ENCODE peak calls at places on chromosome 20, in nine cellular contexts. One of them, this sample, is unnamed.

GRCh38 chr20:20034486-20034885 is 17.3 kb downstream of the NAA20 start:
- DNase-seq in PC-3: no peak
- DNase-seq in brain microvascular endothelial cell: no peak
- DNase-seq in fibroblast of lung: no peak
- DNase-seq in hepatocyte: no peak
- DNase-seq in aorta: no peak
- DNase-seq in colonic mucosa: no peak
- DNase-seq in cardiac muscle cell: no peak
- DNase-seq in astrocyte: no peak
- DNase-seq in this sample: no peak

GRCh38 chr20:7772376-7772775 is 167.9 kb downstream of the HAO1 start:
- DNase-seq in brain microvascular endothelial cell: peak
- DNase-seq in PC-3: no peak
- DNase-seq in fibroblast of lung: peak
- DNase-seq in astrocyte: peak
- DNase-seq in aorta: no peak
- DNase-seq in colonic mucosa: no peak
- DNase-seq in hepatocyte: no peak
- DNase-seq in cardiac muscle cell: peak
- DNase-seq in this sample: peak

GRCh38 chr20:33983371-33983770 is 10.3 kb upstream of the RALY start:
- DNase-seq in PC-3: no peak
- DNase-seq in aorta: no peak
- DNase-seq in colonic mucosa: no peak
- DNase-seq in hepatocyte: no peak
- DNase-seq in brain microvascular endothelial cell: no peak
- DNase-seq in astrocyte: no peak
- DNase-seq in cardiac muscle cell: peak
- DNase-seq in fibroblast of lung: no peak
- DNase-seq in this sample: no peak

GRCh38 chr20:32355417-32355841 is 2.7 kb upstream of the ASXL1 start:
- DNase-seq in aorta: no peak
- DNase-seq in astrocyte: no peak
- DNase-seq in fibroblast of lung: no peak
- DNase-seq in PC-3: no peak
- DNase-seq in brain microvascular endothelial cell: no peak
- DNase-seq in colonic mucosa: no peak
- DNase-seq in cardiac muscle cell: no peak
- DNase-seq in hepatocyte: no peak
- DNase-seq in this sample: no peak

GRCh38 chr20:52305843-52306242 is 114.3 kb upstream of the ZFP64 start:
- DNase-seq in cardiac muscle cell: no peak
- DNase-seq in colonic mucosa: no peak
- DNase-seq in astrocyte: no peak
- DNase-seq in brain microvascular endothelial cell: no peak
- DNase-seq in hepatocyte: no peak
- DNase-seq in fibroblast of lung: no peak
- DNase-seq in aorta: no peak
- DNase-seq in PC-3: no peak
- DNase-seq in this sample: no peak

GRCh38 chr20:2385026-2385425 is 4.3 kb downstream of the TGM6 start:
- DNase-seq in hepatocyte: no peak
- DNase-seq in cardiac muscle cell: no peak
- DNase-seq in colonic mucosa: no peak
- DNase-seq in aorta: no peak
- DNase-seq in PC-3: no peak
- DNase-seq in brain microvascular endothelial cell: no peak
- DNase-seq in astrocyte: peak
- DNase-seq in fibroblast of lung: no peak
- DNase-seq in this sample: no peak

GRCh38 chr20:44247676-44248419 is 740 bp downstream of the GDAP1L1 start:
- DNase-seq in fibroblast of lung: peak
- DNase-seq in colonic mucosa: no peak
- DNase-seq in aorta: no peak
- DNase-seq in cardiac muscle cell: peak
- DNase-seq in brain microvascular endothelial cell: peak
- DNase-seq in astrocyte: peak
- DNase-seq in hepatocyte: peak
- DNase-seq in PC-3: no peak
- DNase-seq in this sample: peak

GRCh38 chr20:13644010-13644409 is 5.3 kb upstream of the TASP1 start:
- DNase-seq in hepatocyte: no peak
- DNase-seq in aorta: no peak
- DNase-seq in fibroblast of lung: peak
- DNase-seq in PC-3: no peak
- DNase-seq in colonic mucosa: no peak
- DNase-seq in astrocyte: peak
- DNase-seq in brain microvascular endothelial cell: no peak
- DNase-seq in cardiac muscle cell: peak
- DNase-seq in this sample: no peak

GRCh38 chr20:41175201-41175651 is 37.9 kb downstream of the PLCG1 start:
- DNase-seq in brain microvascular endothelial cell: no peak
- DNase-seq in fibroblast of lung: no peak
- DNase-seq in PC-3: no peak
- DNase-seq in astrocyte: no peak
- DNase-seq in colonic mucosa: no peak
- DNase-seq in hepatocyte: no peak
- DNase-seq in aorta: no peak
- DNase-seq in cardiac muscle cell: no peak
- DNase-seq in this sample: no peak

GRCh38 chr20:61295726-61296628 is 43.9 kb downstream of the CDH4 start:
- DNase-seq in astrocyte: no peak
- DNase-seq in colonic mucosa: no peak
- DNase-seq in brain microvascular endothelial cell: no peak
- DNase-seq in aorta: no peak
- DNase-seq in PC-3: no peak
- DNase-seq in cardiac muscle cell: no peak
- DNase-seq in hepatocyte: no peak
- DNase-seq in fibroblast of lung: no peak
- DNase-seq in this sample: peak

GRCh38 chr20:62143976-62144825 is 632 bp downstream of the SS18L1 start:
- DNase-seq in hepatocyte: peak
- DNase-seq in cardiac muscle cell: peak
- DNase-seq in PC-3: peak
- DNase-seq in fibroblast of lung: peak
- DNase-seq in astrocyte: peak
- DNase-seq in colonic mucosa: peak
- DNase-seq in aorta: peak
- DNase-seq in brain microvascular endothelial cell: no peak
- DNase-seq in this sample: peak

GRCh38 chr20:34824861-34825529 is 456 bp downstream of the NCOA6 start:
- DNase-seq in aorta: peak
- DNase-seq in hepatocyte: peak
- DNase-seq in brain microvascular endothelial cell: peak
- DNase-seq in astrocyte: peak
- DNase-seq in fibroblast of lung: peak
- DNase-seq in PC-3: peak
- DNase-seq in cardiac muscle cell: peak
- DNase-seq in colonic mucosa: peak
- DNase-seq in this sample: peak

GRCh38 chr20:14582855-14583254 is 245.4 kb upstream of the FLRT3 start:
- DNase-seq in aorta: no peak
- DNase-seq in fibroblast of lung: no peak
- DNase-seq in hepatocyte: no peak
- DNase-seq in brain microvascular endothelial cell: no peak
- DNase-seq in colonic mucosa: no peak
- DNase-seq in astrocyte: no peak
- DNase-seq in cardiac muscle cell: no peak
- DNase-seq in PC-3: peak
- DNase-seq in this sample: no peak

GRCh38 chr20:51446656-51447055 is 95.9 kb downstream of the NFATC2 start:
- DNase-seq in astrocyte: peak
- DNase-seq in cardiac muscle cell: peak
- DNase-seq in brain microvascular endothelial cell: peak
- DNase-seq in colonic mucosa: peak
- DNase-seq in PC-3: peak
- DNase-seq in hepatocyte: peak
- DNase-seq in fibroblast of lung: peak
- DNase-seq in aorta: no peak
- DNase-seq in this sample: peak

GRCh38 chr20:10217517-10218410 is 866 bp upstream of the SNAP25 start:
- DNase-seq in fibroblast of lung: peak
- DNase-seq in colonic mucosa: no peak
- DNase-seq in aorta: peak
- DNase-seq in hepatocyte: peak
- DNase-seq in cardiac muscle cell: peak
- DNase-seq in brain microvascular endothelial cell: peak
- DNase-seq in PC-3: no peak
- DNase-seq in astrocyte: peak
- DNase-seq in this sample: no peak
- H3K4me3 ChIP-seq in fibroblast of lung: peak
- H3K4me3 ChIP-seq in colonic mucosa: no peak
- H3K4me3 ChIP-seq in aorta: no peak
- H3K4me3 ChIP-seq in hepatocyte: peak
- H3K4me3 ChIP-seq in cardiac muscle cell: peak
- H3K4me3 ChIP-seq in brain microvascular endothelial cell: peak
- H3K4me3 ChIP-seq in PC-3: no peak
- H3K4me3 ChIP-seq in astrocyte: peak
- H3K4me3 ChIP-seq in this sample: no peak

DNA sequence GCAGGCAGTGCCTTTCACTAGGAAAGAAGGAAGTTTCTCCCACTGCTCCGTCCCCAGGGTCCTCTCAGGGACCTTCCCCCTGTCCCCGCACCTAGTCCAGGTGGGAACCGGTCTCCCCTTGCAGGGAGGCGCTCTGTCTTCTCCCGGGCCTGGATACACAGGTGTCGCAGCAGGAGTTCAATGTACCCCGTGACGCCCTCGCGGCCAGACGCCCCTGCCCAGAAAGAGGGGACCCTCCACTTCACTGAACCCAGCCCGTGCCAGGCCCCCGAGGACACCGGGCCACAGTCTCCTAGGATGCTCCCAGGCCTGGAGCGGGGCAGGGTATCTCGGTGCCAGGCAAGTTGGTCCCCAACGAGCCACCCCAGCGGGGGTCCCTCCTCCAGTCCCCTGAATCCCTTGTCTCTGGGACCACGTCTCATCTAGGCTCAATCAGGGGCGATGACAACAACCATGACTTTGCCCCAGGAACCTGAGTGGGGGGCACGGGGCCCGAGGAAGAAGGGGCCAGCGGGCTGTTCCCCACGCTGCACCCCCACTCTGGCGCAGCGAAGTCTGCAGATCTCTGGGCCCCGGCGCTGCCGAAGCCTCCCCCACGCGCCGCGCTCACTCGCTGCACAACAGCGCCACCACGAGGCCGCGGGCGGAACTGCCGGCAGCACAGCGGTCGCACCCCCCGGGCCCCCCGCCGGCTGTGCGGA is 103.0 kb downstream of the EDN3 start:
- DNase-seq in cardiac muscle cell: peak
- DNase-seq in colonic mucosa: peak
- DNase-seq in PC-3: peak
- DNase-seq in brain microvascular endothelial cell: peak
- DNase-seq in fibroblast of lung: no peak
- DNase-seq in aorta: peak
- DNase-seq in hepatocyte: peak
- DNase-seq in astrocyte: no peak
- DNase-seq in this sample: peak
- H3K4me3 ChIP-seq in cardiac muscle cell: peak
- H3K4me3 ChIP-seq in colonic mucosa: peak
- H3K4me3 ChIP-seq in PC-3: no peak
- H3K4me3 ChIP-seq in brain microvascular endothelial cell: no peak
- H3K4me3 ChIP-seq in fibroblast of lung: no peak
- H3K4me3 ChIP-seq in aorta: no peak
- H3K4me3 ChIP-seq in hepatocyte: peak
- H3K4me3 ChIP-seq in astrocyte: no peak
- H3K4me3 ChIP-seq in this sample: no peak

DNA sequence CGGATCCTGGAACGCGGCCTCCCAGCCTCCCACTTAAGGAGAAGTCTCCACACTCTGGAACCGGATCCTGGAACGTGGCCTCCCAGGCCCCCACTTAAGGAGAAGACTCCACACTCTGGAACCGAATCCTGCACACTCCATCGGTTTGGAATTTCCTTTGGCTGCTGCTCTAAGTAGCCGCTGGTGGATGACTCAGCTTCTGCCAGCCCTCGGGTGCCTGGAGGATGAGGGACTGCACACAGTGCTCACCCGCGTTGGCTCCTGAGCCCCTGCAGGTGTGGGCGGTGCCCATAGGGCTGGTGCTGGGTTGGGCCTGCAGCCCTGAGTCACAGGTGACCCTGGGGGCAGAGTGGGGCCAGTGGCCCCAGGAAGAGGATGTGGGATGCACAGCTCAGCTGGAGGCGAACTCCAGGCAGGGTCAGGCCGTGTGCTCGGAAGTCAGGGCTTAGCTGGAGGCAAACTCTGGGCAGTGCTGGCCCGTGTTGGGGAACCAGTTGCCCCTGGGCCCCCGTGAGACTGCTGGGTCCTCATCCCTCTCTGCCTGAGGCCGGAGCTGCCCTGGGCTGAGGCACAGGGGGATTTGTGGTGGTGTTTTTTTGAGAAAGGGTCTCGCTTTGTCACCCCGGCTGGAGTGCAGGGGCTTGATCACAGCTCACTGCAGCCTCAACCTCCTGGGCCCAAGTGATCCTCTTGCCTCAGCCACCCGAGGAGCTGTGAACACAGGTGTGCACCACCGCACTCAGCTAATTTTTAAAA is 13.9 kb upstream of the TNFRSF6B start:
- DNase-seq in hepatocyte: peak
- DNase-seq in cardiac muscle cell: peak
- DNase-seq in colonic mucosa: no peak
- DNase-seq in fibroblast of lung: peak
- DNase-seq in PC-3: peak
- DNase-seq in aorta: peak
- DNase-seq in brain microvascular endothelial cell: peak
- DNase-seq in astrocyte: peak
- DNase-seq in this sample: peak
- H3K4me3 ChIP-seq in hepatocyte: no peak
- H3K4me3 ChIP-seq in cardiac muscle cell: no peak
- H3K4me3 ChIP-seq in colonic mucosa: no peak
- H3K4me3 ChIP-seq in fibroblast of lung: no peak
- H3K4me3 ChIP-seq in PC-3: no peak
- H3K4me3 ChIP-seq in aorta: no peak
- H3K4me3 ChIP-seq in brain microvascular endothelial cell: no peak
- H3K4me3 ChIP-seq in astrocyte: no peak
- H3K4me3 ChIP-seq in this sample: no peak

GRCh38 chr20:23459431-23460112 is 6.9 kb upstream of the CST11 start:
- DNase-seq in fibroblast of lung: no peak
- DNase-seq in colonic mucosa: no peak
- DNase-seq in aorta: no peak
- DNase-seq in hepatocyte: no peak
- DNase-seq in cardiac muscle cell: no peak
- DNase-seq in PC-3: no peak
- DNase-seq in astrocyte: no peak
- DNase-seq in brain microvascular endothelial cell: no peak
- DNase-seq in this sample: no peak
- H3K4me3 ChIP-seq in fibroblast of lung: no peak
- H3K4me3 ChIP-seq in colonic mucosa: no peak
- H3K4me3 ChIP-seq in aorta: no peak
- H3K4me3 ChIP-seq in hepatocyte: no peak
- H3K4me3 ChIP-seq in cardiac muscle cell: no peak
- H3K4me3 ChIP-seq in PC-3: no peak
- H3K4me3 ChIP-seq in astrocyte: no peak
- H3K4me3 ChIP-seq in brain microvascular endothelial cell: no peak
- H3K4me3 ChIP-seq in this sample: no peak